ENCODE peak calls at places on chromosomes 11 and 22, in five cellular contexts. Y is RWPE2, U is body of pancreas, Q is brain microvascular endothelial cell, R is HFF-Myc. N is an unnamed sample.
A peak's percentile ranks its signal among the peaks of the same experiment; 100 is the strongest.

GRCh38 chr11:69080361-69080973 is 31.7 kb downstream of the TPCN2 start:
- DNase-seq in Y (no peak), U (no peak), R (no peak), Q (peak; percentile 29), N (no peak)

GRCh38 chr11:64643258-64643881 is 52.4 kb downstream of the SLC22A12 start:
- DNase-seq in Q (no peak), Y (no peak), U (no peak), R (no peak), N (no peak)

GRCh38 chr11:9302448-9302847 is 11.9 kb downstream of the TMEM41B start:
- DNase-seq in Q (peak; percentile 23), R (no peak), Y (no peak), U (no peak), N (peak; percentile 5)

GRCh38 chr11:32947985-32948384 is 55.4 kb downstream of the QSER1 start:
- DNase-seq in Y (no peak), U (no peak), Q (no peak), R (no peak), N (no peak)

GRCh38 chr11:60939828-60940227 is 12.1 kb downstream of the SLC15A3 start:
- DNase-seq in Q (no peak), Y (no peak), R (no peak), U (no peak), N (no peak)

GRCh38 chr11:15471028-15471708 is 356.4 kb downstream of the INSC start:
- DNase-seq in Y (no peak), R (no peak), U (no peak), Q (no peak), N (no peak)

GRCh38 chr22:35567794-35568193 is 27.2 kb downstream of the RASD2 start:
- DNase-seq in Q (no peak), U (no peak), R (no peak), Y (no peak), N (no peak)

GRCh38 chr11:9681583-9682372 is 17.9 kb downstream of the SWAP70 start:
- DNase-seq in Y (no peak), U (no peak), R (no peak), Q (no peak), N (no peak)

GRCh38 chr11:87265132-87265531 is 227.4 kb downstream of the TMEM135 start:
- DNase-seq in Y (no peak), U (no peak), Q (no peak), R (no peak), N (no peak)

GRCh38 chr22:32951807-32952153 is 106.4 kb downstream of the SYN3 start:
- DNase-seq in Q (no peak), Y (no peak), R (no peak), U (no peak), N (no peak)

GRCh38 chr11:64810891-64811272 is 531 bp upstream of the MEN1 start:
- DNase-seq in Q (peak; percentile 22), U (peak; percentile 37), Y (no peak), R (no peak), N (no peak)

GRCh38 chr22:37566329-37566837 is 6.1 kb downstream of the CDC42EP1 start:
- DNase-seq in Y (no peak), R (no peak), Q (no peak), U (no peak), N (no peak)

GRCh38 chr11:8138526-8138925 is 30.3 kb downstream of the RIC3 start:
- DNase-seq in U (no peak), Q (no peak), R (no peak), Y (no peak), N (no peak)

GRCh38 chr11:130848361-130849214 is 67.7 kb downstream of the SNX19 start:
- DNase-seq in U (no peak), Y (no peak), Q (no peak), R (no peak), N (no peak)

GRCh38 chr11:10116588-10116987 is 177.4 kb downstream of the SBF2 start:
- DNase-seq in Y (no peak), U (no peak), R (no peak), Q (no peak), N (no peak)

GRCh38 chr11:102625163-102625562 is at the start of gene MMP20:
- DNase-seq in Q (no peak), U (no peak), R (no peak), Y (no peak), N (no peak)

GRCh38 chr11:24068197-24068596 is 428.7 kb upstream of the LUZP2 start:
- DNase-seq in Y (no peak), Q (no peak), U (no peak), R (no peak), N (no peak)

GRCh38 chr11:82999232-82999631 is 72.5 kb downstream of the RAB30 start:
- DNase-seq in U (no peak), R (no peak), Y (no peak), Q (no peak), N (no peak)

GRCh38 chr11:69377953-69378302 is 84.0 kb downstream of the MYEOV start:
- DNase-seq in R (no peak), Y (peak; percentile 53), Q (no peak), U (no peak), N (no peak)

GRCh38 chr22:49404020-49404419 is 423.7 kb downstream of the BRD1 start:
- DNase-seq in Q (no peak), R (no peak), U (no peak), Y (no peak), N (no peak)

GRCh38 chr22:25111579-25112517 is 87.8 kb upstream of the CRYBB3 start:
- DNase-seq in R (no peak), Y (no peak), U (peak; percentile 59), Q (no peak), N (no peak)

GRCh38 chr11:71913716-71914115 is 14.7 kb downstream of the XNDC1N start:
- DNase-seq in U (no peak), R (peak; percentile 64), Q (no peak), Y (no peak), N (no peak)

GRCh38 chr11:62909107-62909894 is 11.9 kb downstream of the CHRM1 start:
- DNase-seq in U (peak; percentile 87), R (peak; percentile 42), Q (peak; percentile 67), Y (no peak), N (no peak)

GRCh38 chr22:28976588-28976987 is 85.0 kb downstream of the C22orf31 start:
- DNase-seq in Y (no peak), U (no peak), R (peak; percentile 59), Q (peak; percentile 32), N (peak; percentile 33)

GRCh38 chr11:114259551-114259983 is 36.6 kb upstream of the NNMT start:
- DNase-seq in R (no peak), Y (no peak), U (no peak), Q (no peak), N (no peak)

GRCh38 chr11:64095949-64096348 is 60.2 kb downstream of the FLRT1 start:
- DNase-seq in Y (no peak), Q (no peak), U (no peak), R (no peak), N (no peak)

GRCh38 chr11:105867742-105868141 is 154.3 kb downstream of the MSANTD4 start:
- DNase-seq in U (no peak), Y (no peak), R (no peak), Q (no peak), N (no peak)

GRCh38 chr11:118872403-118872821 is 11.3 kb upstream of the CXCR5 start:
- DNase-seq in Y (no peak), R (no peak), Q (no peak), U (no peak), N (no peak)

GRCh38 chr11:9459573-9460321 is 1.1 kb upstream of the ZNF143 start:
- DNase-seq in Y (no peak), U (peak; percentile 23), Q (peak; percentile 52), R (no peak), N (no peak)

GRCh38 chr22:32583921-32584335 is 109.3 kb downstream of the FBXO7 start:
- DNase-seq in U (no peak), Q (no peak), R (no peak), Y (no peak), N (no peak)

GRCh38 chr11:64885367-64886286 is 7.2 kb upstream of the EHD1 start:
- DNase-seq in Q (peak; percentile 89), Y (no peak), R (no peak), U (no peak), N (peak; percentile 59)

GRCh38 chr11:86147004-86147403 is 78.1 kb upstream of the PICALM start:
- DNase-seq in R (no peak), Y (no peak), Q (no peak), U (no peak), N (no peak)

GRCh38 chr22:30265131-30265720 is 1.4 kb downstream of the OSM start:
- DNase-seq in U (no peak), Y (no peak), R (no peak), Q (no peak), N (no peak)
- H3K4me3 ChIP-seq in U (no peak overlapping the region), Y (no peak overlapping the region), R (no peak overlapping the region), Q (no peak overlapping the region), N (no peak overlapping the region)

GRCh38 chr11:13596601-13597000 is 71.9 kb upstream of the FAR1 start:
- DNase-seq in Q (no peak), U (no peak), Y (no peak), R (no peak), N (no peak)

GRCh38 chr11:13595166-13595565 is 73.3 kb upstream of the FAR1 start:
- DNase-seq in Y (no peak), U (no peak), R (no peak), Q (peak; percentile 36), N (peak; percentile 23)

GRCh38 chr11:13594045-13594444 is 74.4 kb upstream of the FAR1 start:
- DNase-seq in Q (no peak), R (no peak), U (no peak), Y (no peak), N (no peak)
- TF ChIP-seq CTCF in Q (no peak), R (no peak), U (no peak), Y (no peak), N (no peak)

DNA sequence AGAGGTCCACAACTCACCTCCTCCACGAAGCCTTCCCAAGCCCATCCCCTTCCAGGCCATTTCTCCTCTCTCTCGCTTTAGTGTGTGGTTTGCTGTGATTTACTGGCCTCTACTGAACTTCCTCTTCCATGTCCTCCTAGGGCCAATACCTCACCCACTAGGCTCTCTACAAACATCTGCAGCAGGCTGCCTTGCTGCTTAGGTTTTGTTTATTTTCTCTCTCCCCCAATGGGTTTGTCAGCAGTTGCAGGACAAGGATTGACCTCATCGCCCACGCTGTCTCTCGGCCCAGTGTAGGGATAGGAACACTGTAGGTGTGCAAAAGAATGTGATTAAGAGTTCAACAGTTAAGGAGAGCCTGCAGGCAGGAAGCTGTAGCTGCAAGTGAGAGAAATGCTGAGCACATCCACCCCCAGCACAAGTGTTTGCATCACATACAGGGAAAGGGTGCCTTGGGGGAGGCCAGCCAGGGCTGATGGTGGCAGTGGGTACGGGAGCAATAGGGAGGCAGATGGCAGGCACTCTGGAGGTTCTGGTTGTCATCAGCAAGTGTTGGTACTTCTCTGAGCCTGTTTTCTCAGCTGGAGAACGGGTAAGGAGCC is 1.4 kb downstream of the PC start:
- DNase-seq in R (peak; percentile 68), Y (no peak), U (no peak), Q (peak; percentile 75), N (no peak)
- H3K4me3 ChIP-seq in R (no peak overlapping the region), Y (no peak overlapping the region), U (no peak overlapping the region), Q (no peak overlapping the region), N (peak overlapping the region; percentile 75)

DNA sequence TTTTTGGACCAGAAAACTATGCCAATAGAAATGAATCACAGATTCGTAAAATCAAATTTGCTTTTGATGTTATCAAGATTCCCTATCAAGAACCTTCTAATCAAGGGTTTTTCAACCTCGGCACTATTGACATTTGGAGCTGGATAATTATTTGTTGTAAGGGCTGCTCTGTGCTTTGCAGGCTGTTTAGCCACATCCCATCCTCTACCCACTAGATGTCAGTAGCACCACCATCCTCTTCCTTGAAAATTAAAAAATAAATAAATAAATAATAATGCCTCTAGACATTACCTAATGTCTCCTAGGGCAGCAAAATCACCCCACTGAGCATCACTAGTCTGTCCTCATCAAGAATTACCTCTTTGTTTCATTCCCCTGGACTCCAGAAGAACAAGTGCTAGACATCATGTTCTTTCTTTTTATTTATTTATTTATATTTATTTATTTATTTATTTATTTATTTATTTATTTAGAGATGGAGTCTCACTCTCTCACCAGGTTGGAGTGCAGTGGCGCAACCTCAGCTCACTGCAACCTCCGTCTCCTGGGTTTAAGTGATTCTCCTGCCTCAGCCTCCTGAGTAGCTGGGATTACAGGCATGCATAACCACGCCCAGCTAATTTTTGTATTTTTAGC is 744.7 kb downstream of the KCNA4 start:
- DNase-seq in R (no peak), Q (peak; percentile 56), Y (no peak), U (no peak), N (no peak)
- TF ChIP-seq CTCF in R (peak; percentile 46), Q (peak; percentile 74), Y (peak; percentile 76), U (no peak), N (peak; percentile 32)